ENCODE peak calls at places on chromosomes 1 and 21, in five cellular contexts. T is SK-MEL-5, R is HFFc6, V is neural crest cell, Z is fibroblast of lung. B is an unnamed sample.
A peak's percentile ranks its signal among the peaks of the same experiment; 100 is the strongest.

GRCh38 chr1:246274191-246274590 is 232.9 kb downstream of the SMYD3 start:
- DNase-seq in T (no peak), R (no peak), V (no peak), Z (no peak), B (peak; percentile 30)

GRCh38 chr1:14996133-14997050 is 157.2 kb upstream of the TMEM51 start:
- DNase-seq in T (no peak), R (peak; percentile 86), V (no peak), Z (peak; percentile 79), B (no peak)

GRCh38 chr1:89989099-89989498 is 5.8 kb upstream of the ZNF326 start:
- DNase-seq in T (no peak), R (no peak), V (no peak), Z (no peak), B (no peak)

GRCh38 chr1:165376041-165376810 is 19.7 kb upstream of the LMX1A start:
- DNase-seq in T (no peak), R (peak; percentile 77), V (peak; percentile 56), Z (peak; percentile 87), B (peak; percentile 73)

GRCh38 chr21:46081022-46081861 is 16.7 kb upstream of the COL6A2 start:
- DNase-seq in T (no peak), R (no peak), V (no peak), Z (no peak), B (no peak)

GRCh38 chr1:17603091-17603841 is 63.8 kb downstream of the ARHGEF10L start:
- DNase-seq in T (no peak), R (no peak), V (no peak), Z (no peak), B (no peak)

GRCh38 chr1:11384170-11384554 is 94.8 kb upstream of the DISP3 start:
- DNase-seq in T (no peak), R (no peak), V (no peak), Z (peak; percentile 34), B (peak; percentile 11)

GRCh38 chr1:160205974-160206369 is 788 bp downstream of the PEA15 start:
- DNase-seq in T (peak; percentile 34), R (peak; percentile 70), V (no peak), Z (peak; percentile 70), B (peak; percentile 46)

GRCh38 chr1:59008599-59009347 is 224.9 kb upstream of the JUN start:
- DNase-seq in T (no peak), R (no peak), V (no peak), Z (peak; percentile 65), B (no peak)

GRCh38 chr1:149993764-149994163 is 16.8 kb downstream of the OTUD7B start:
- DNase-seq in T (no peak), R (no peak), V (no peak), Z (no peak), B (no peak)

GRCh38 chr1:76162254-76162653 is 87.7 kb downstream of the ST6GALNAC3 start:
- DNase-seq in T (no peak), R (no peak), V (no peak), Z (no peak), B (no peak)

GRCh38 chr1:157993179-157994080 is at the start of gene KIRREL1:
- DNase-seq in T (peak; percentile 64), R (peak; percentile 34), V (peak; percentile 45), Z (peak; percentile 78), B (no peak)

GRCh38 chr1:50620680-50621329 is 197.6 kb upstream of the DMRTA2 start:
- DNase-seq in T (peak; percentile 15), R (no peak), V (no peak), Z (peak; percentile 56), B (peak; percentile 40)

GRCh38 chr1:6278263-6278662 is 17.4 kb upstream of the GPR153 start:
- DNase-seq in T (no peak), R (no peak), V (no peak), Z (no peak), B (no peak)

GRCh38 chr1:91651671-91652071 is 151.0 kb downstream of the CDC7 start:
- DNase-seq in T (no peak), R (no peak), V (no peak), Z (peak; percentile 52), B (no peak)

GRCh38 chr1:28037946-28038345 is 50.5 kb downstream of the EYA3 start:
- DNase-seq in T (no peak), R (no peak), V (no peak), Z (no peak), B (no peak)

GRCh38 chr1:55225228-55225627 is 10.1 kb upstream of the USP24 start:
- DNase-seq in T (no peak), R (no peak), V (no peak), Z (no peak), B (no peak)

GRCh38 chr1:236167154-236167553 is 24.8 kb downstream of the GPR137B start:
- DNase-seq in T (no peak), R (no peak), V (no peak), Z (no peak), B (no peak)

GRCh38 chr1:210728437-210729149 is 399.9 kb downstream of the HHAT start:
- DNase-seq in T (no peak), R (no peak), V (no peak), Z (no peak), B (no peak)

GRCh38 chr1:106063510-106063909 is 993.0 kb upstream of the PRMT6 start:
- DNase-seq in T (no peak), R (no peak), V (no peak), Z (no peak), B (no peak)

GRCh38 chr1:66599899-66600737 is 66.2 kb downstream of the SGIP1 start:
- DNase-seq in T (peak; percentile 40), R (no peak), V (no peak), Z (no peak), B (peak; percentile 50)

GRCh38 chr21:25329227-25329626 is 278.1 kb downstream of the MRPL39 start:
- DNase-seq in T (no peak), R (peak; percentile 83), V (no peak), Z (peak; percentile 92), B (no peak)

GRCh38 chr1:7256526-7256925 is 471.3 kb downstream of the CAMTA1 start:
- DNase-seq in T (no peak), R (no peak), V (no peak), Z (no peak), B (no peak)

GRCh38 chr1:201877877-201878339 is 10.8 kb upstream of the SHISA4 start:
- DNase-seq in T (peak; percentile 61), R (peak; percentile 55), V (no peak), Z (peak; percentile 46), B (peak; percentile 81)

GRCh38 chr1:186841599-186841998 is 12.8 kb downstream of the PLA2G4A start:
- DNase-seq in T (no peak), R (no peak), V (no peak), Z (peak; percentile 47), B (no peak)